ENCODE peak calls at places on chromosomes 7 and 10, in five cellular contexts. One of them, this sample, is unnamed.

GRCh38 chr7:21338728-21339164 is 89.1 kb upstream of the SP4 start:
- DNase-seq in SK-N-SH: no peak
- DNase-seq in colonic mucosa: no peak
- DNase-seq in upper lobe of left lung: no peak
- DNase-seq in ascending aorta: no peak
- DNase-seq in this sample: no peak

GRCh38 chr10:79445217-79445707 is at the start of gene ZCCHC24:
- DNase-seq in ascending aorta: peak; percentile 76
- DNase-seq in upper lobe of left lung: no peak
- DNase-seq in colonic mucosa: peak; percentile 56
- DNase-seq in SK-N-SH: no peak
- DNase-seq in this sample: no peak

GRCh38 chr7:79531905-79532304 is 78.4 kb upstream of the MAGI2 start:
- DNase-seq in upper lobe of left lung: no peak
- DNase-seq in colonic mucosa: no peak
- DNase-seq in ascending aorta: no peak
- DNase-seq in SK-N-SH: no peak
- DNase-seq in this sample: no peak

GRCh38 chr10:88089498-88089897 is 226.1 kb downstream of the PTEN start:
- DNase-seq in colonic mucosa: no peak
- DNase-seq in SK-N-SH: no peak
- DNase-seq in upper lobe of left lung: no peak
- DNase-seq in ascending aorta: no peak
- DNase-seq in this sample: no peak

GRCh38 chr7:5231811-5232484 is 41.9 kb downstream of the WIPI2 start:
- DNase-seq in ascending aorta: no peak
- DNase-seq in SK-N-SH: no peak
- DNase-seq in upper lobe of left lung: peak; percentile 34
- DNase-seq in colonic mucosa: no peak
- DNase-seq in this sample: no peak

GRCh38 chr10:60283397-60283796 is 106.3 kb downstream of the ANK3 start:
- DNase-seq in ascending aorta: no peak
- DNase-seq in upper lobe of left lung: no peak
- DNase-seq in SK-N-SH: no peak
- DNase-seq in colonic mucosa: no peak
- DNase-seq in this sample: no peak

GRCh38 chr10:3192856-3193635 is 20.5 kb upstream of the PITRM1 start:
- DNase-seq in upper lobe of left lung: no peak
- DNase-seq in ascending aorta: peak; percentile 76
- DNase-seq in SK-N-SH: peak; percentile 70
- DNase-seq in colonic mucosa: peak; percentile 74
- DNase-seq in this sample: peak; percentile 73

GRCh38 chr7:39709768-39710291 is 86.5 kb downstream of the RALA start:
- DNase-seq in upper lobe of left lung: no peak
- DNase-seq in colonic mucosa: no peak
- DNase-seq in ascending aorta: no peak
- DNase-seq in SK-N-SH: no peak
- DNase-seq in this sample: peak; percentile 74

GRCh38 chr10:102629661-102630614 is 14.3 kb upstream of the TRIM8 start:
- DNase-seq in SK-N-SH: no peak
- DNase-seq in upper lobe of left lung: peak; percentile 77
- DNase-seq in colonic mucosa: no peak
- DNase-seq in ascending aorta: no peak
- DNase-seq in this sample: peak; percentile 40

GRCh38 chr7:142112086-142112485 is 568 bp downstream of the MGAM2 start:
- DNase-seq in upper lobe of left lung: no peak
- DNase-seq in ascending aorta: no peak
- DNase-seq in SK-N-SH: no peak
- DNase-seq in colonic mucosa: no peak
- DNase-seq in this sample: no peak

GRCh38 chr10:25113231-25114035 is 61.4 kb upstream of the GPR158 start:
- DNase-seq in SK-N-SH: peak; percentile 61
- DNase-seq in upper lobe of left lung: peak; percentile 23
- DNase-seq in colonic mucosa: peak; percentile 86
- DNase-seq in ascending aorta: peak; percentile 67
- DNase-seq in this sample: peak; percentile 92

GRCh38 chr10:45457487-45457886 is 83.5 kb downstream of the ALOX5 start:
- DNase-seq in colonic mucosa: no peak
- DNase-seq in ascending aorta: no peak
- DNase-seq in SK-N-SH: no peak
- DNase-seq in upper lobe of left lung: no peak
- DNase-seq in this sample: no peak

GRCh38 chr7:962401-963081 is 8.1 kb upstream of the ADAP1 start:
- DNase-seq in SK-N-SH: peak; percentile 46
- DNase-seq in upper lobe of left lung: no peak
- DNase-seq in colonic mucosa: no peak
- DNase-seq in ascending aorta: peak; percentile 58
- DNase-seq in this sample: no peak

GRCh38 chr10:75350791-75351190 is 50.8 kb downstream of the ZNF503 start:
- DNase-seq in upper lobe of left lung: no peak
- DNase-seq in ascending aorta: no peak
- DNase-seq in SK-N-SH: no peak
- DNase-seq in colonic mucosa: no peak
- DNase-seq in this sample: no peak

GRCh38 chr10:80442879-80443278 is 11.2 kb upstream of the TSPAN14 start:
- DNase-seq in upper lobe of left lung: no peak
- DNase-seq in SK-N-SH: peak; percentile 50
- DNase-seq in ascending aorta: no peak
- DNase-seq in colonic mucosa: no peak
- DNase-seq in this sample: no peak

GRCh38 chr7:128937647-128938523 is at the start of gene IRF5:
- DNase-seq in SK-N-SH: peak; percentile 85
- DNase-seq in ascending aorta: peak; percentile 75
- DNase-seq in upper lobe of left lung: peak; percentile 93
- DNase-seq in colonic mucosa: peak; percentile 74
- DNase-seq in this sample: peak; percentile 60

GRCh38 chr10:76119515-76119914 is 688.1 kb downstream of the LRMDA start:
- DNase-seq in upper lobe of left lung: no peak
- DNase-seq in colonic mucosa: no peak
- DNase-seq in SK-N-SH: no peak
- DNase-seq in ascending aorta: no peak
- DNase-seq in this sample: no peak

GRCh38 chr7:155886391-155887173 is 74.3 kb upstream of the SHH start:
- DNase-seq in upper lobe of left lung: no peak
- DNase-seq in colonic mucosa: no peak
- DNase-seq in ascending aorta: no peak
- DNase-seq in SK-N-SH: no peak
- DNase-seq in this sample: no peak

GRCh38 chr10:13224210-13224995 is 9.8 kb downstream of the UCMA start:
- DNase-seq in colonic mucosa: no peak
- DNase-seq in SK-N-SH: no peak
- DNase-seq in upper lobe of left lung: no peak
- DNase-seq in ascending aorta: peak; percentile 39
- DNase-seq in this sample: no peak

GRCh38 chr10:76255241-76255640 is 823.8 kb downstream of the LRMDA start:
- DNase-seq in SK-N-SH: no peak
- DNase-seq in upper lobe of left lung: no peak
- DNase-seq in colonic mucosa: no peak
- DNase-seq in ascending aorta: no peak
- DNase-seq in this sample: no peak

GRCh38 chr10:11874568-11875182 is 51.5 kb downstream of the PROSER2 start:
- DNase-seq in colonic mucosa: peak; percentile 45
- DNase-seq in upper lobe of left lung: no peak
- DNase-seq in SK-N-SH: peak; percentile 77
- DNase-seq in ascending aorta: no peak
- DNase-seq in this sample: peak; percentile 88

GRCh38 chr7:92987095-92987494 is 130.7 kb downstream of the SAMD9 start:
- DNase-seq in colonic mucosa: no peak
- DNase-seq in upper lobe of left lung: no peak
- DNase-seq in SK-N-SH: no peak
- DNase-seq in ascending aorta: no peak
- DNase-seq in this sample: no peak

GRCh38 chr7:128794020-128794419 is 2.3 kb downstream of the CCDC136 start:
- DNase-seq in ascending aorta: no peak
- DNase-seq in colonic mucosa: no peak
- DNase-seq in upper lobe of left lung: no peak
- DNase-seq in SK-N-SH: no peak
- DNase-seq in this sample: no peak

GRCh38 chr10:60521974-60522405 is 132.3 kb upstream of the ANK3 start:
- DNase-seq in upper lobe of left lung: no peak
- DNase-seq in ascending aorta: no peak
- DNase-seq in colonic mucosa: no peak
- DNase-seq in SK-N-SH: peak; percentile 40
- DNase-seq in this sample: peak; percentile 10

GRCh38 chr10:132132391-132132841 is 54.3 kb upstream of the DPYSL4 start:
- DNase-seq in ascending aorta: no peak
- DNase-seq in colonic mucosa: no peak
- DNase-seq in SK-N-SH: peak; percentile 54
- DNase-seq in upper lobe of left lung: no peak
- DNase-seq in this sample: no peak

GRCh38 chr10:74058658-74059057 is 60.7 kb downstream of the VCL start:
- DNase-seq in colonic mucosa: no peak
- DNase-seq in ascending aorta: no peak
- DNase-seq in SK-N-SH: no peak
- DNase-seq in upper lobe of left lung: no peak
- DNase-seq in this sample: peak; percentile 59

GRCh38 chr7:85343484-85343883 is 156.6 kb upstream of the SEMA3D start:
- DNase-seq in colonic mucosa: no peak
- DNase-seq in ascending aorta: no peak
- DNase-seq in SK-N-SH: no peak
- DNase-seq in upper lobe of left lung: no peak
- DNase-seq in this sample: no peak

GRCh38 chr10:27692663-27693062 is 53.0 kb downstream of the MKX start:
- DNase-seq in ascending aorta: no peak
- DNase-seq in colonic mucosa: no peak
- DNase-seq in SK-N-SH: no peak
- DNase-seq in upper lobe of left lung: no peak
- DNase-seq in this sample: no peak

GRCh38 chr10:124997246-124997790 is 55.4 kb downstream of the ZRANB1 start:
- DNase-seq in SK-N-SH: no peak
- DNase-seq in upper lobe of left lung: no peak
- DNase-seq in colonic mucosa: no peak
- DNase-seq in ascending aorta: peak; percentile 62
- DNase-seq in this sample: no peak

DNA sequence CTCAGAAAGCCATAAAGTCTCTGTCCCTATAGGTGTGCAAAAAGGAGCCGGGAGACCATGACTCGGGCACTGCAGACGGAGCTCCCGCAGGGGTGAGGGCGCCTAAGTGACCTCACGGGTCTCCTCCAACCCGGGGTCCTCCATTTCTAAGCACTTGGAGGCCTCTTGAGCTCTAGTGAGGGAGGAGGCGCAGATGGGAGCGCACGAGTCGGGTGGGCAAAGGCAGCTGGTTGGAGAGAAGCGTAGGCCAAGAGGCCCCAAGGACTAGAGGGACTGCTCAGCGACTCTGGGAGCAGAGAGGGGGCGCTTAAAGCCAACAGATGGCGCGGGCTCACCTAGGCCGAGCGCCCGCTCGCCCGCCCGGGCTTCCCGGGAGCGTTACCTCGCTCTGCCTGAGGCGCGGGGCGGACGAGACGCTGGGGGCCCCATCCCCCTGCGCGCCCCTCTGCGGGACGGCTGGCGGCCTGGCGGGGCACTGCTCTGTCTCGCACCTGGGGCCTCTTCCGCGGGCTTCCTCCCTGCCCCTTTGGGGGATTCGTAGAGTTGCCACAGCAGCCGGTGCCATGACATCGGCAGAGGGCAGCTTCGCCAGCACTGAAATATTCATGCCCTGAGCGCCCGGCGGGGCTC is 521 bp upstream of the CDH23 start:
- DNase-seq in colonic mucosa: no peak
- DNase-seq in SK-N-SH: peak; percentile 90
- DNase-seq in upper lobe of left lung: peak; percentile 88
- DNase-seq in ascending aorta: no peak
- DNase-seq in this sample: peak; percentile 82
- TF ChIP-seq CTCF in colonic mucosa: no peak
- TF ChIP-seq CTCF in SK-N-SH: no peak
- TF ChIP-seq CTCF in upper lobe of left lung: peak; percentile 54
- TF ChIP-seq CTCF in ascending aorta: peak; percentile 46
- TF ChIP-seq CTCF in this sample: peak; percentile 64

DNA sequence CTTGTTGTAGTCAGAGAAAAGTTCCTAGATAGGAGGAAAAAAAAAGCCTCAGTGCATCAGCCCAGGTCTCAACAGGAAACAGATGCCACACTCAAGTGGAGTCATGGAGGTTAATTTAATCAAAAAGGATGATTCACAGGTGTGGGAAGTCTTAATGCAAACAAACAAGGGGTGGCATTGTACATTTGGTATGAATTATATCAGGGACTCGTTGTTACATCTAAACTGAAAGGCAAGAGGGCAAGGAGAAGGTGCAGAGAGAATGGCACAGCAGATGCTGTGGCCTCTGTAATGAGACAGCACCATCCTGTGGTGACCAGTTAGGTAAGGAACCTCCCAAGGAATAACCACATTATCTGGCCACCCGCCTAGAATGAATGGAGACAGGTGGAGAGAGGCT is 133.7 kb downstream of the PTPRZ1 start:
- DNase-seq in ascending aorta: no peak
- DNase-seq in upper lobe of left lung: no peak
- DNase-seq in colonic mucosa: no peak
- DNase-seq in SK-N-SH: no peak
- DNase-seq in this sample: no peak
- TF ChIP-seq CTCF in ascending aorta: no peak
- TF ChIP-seq CTCF in upper lobe of left lung: no peak
- TF ChIP-seq CTCF in colonic mucosa: no peak
- TF ChIP-seq CTCF in SK-N-SH: no peak
- TF ChIP-seq CTCF in this sample: no peak

DNA sequence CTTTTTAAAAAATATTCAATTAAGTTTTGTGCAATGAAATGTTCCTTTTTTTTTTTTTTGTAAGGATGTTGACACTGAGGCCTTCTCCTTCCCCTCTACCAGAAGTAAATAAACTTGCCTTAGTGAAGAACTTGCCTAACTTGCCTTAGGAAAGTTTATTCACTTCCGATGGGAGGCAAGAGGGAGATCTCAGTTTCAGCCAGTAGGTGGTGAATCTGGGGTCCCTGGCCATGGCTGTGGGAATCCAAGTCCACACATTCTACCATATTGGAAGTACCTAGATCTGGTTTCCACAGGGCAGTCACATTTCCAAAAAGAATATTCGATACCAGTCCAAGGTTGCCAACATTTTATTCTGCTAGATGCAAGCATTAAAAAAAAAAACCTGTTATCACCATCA is 270.9 kb downstream of the CCSER2 start:
- DNase-seq in upper lobe of left lung: no peak
- DNase-seq in SK-N-SH: no peak
- DNase-seq in ascending aorta: no peak
- DNase-seq in colonic mucosa: no peak
- DNase-seq in this sample: no peak
- TF ChIP-seq CTCF in upper lobe of left lung: no peak
- TF ChIP-seq CTCF in SK-N-SH: no peak
- TF ChIP-seq CTCF in ascending aorta: no peak
- TF ChIP-seq CTCF in colonic mucosa: no peak
- TF ChIP-seq CTCF in this sample: no peak

GRCh38 chr7:139614886-139615285 is 91.4 kb downstream of the CLEC2L start:
- DNase-seq in ascending aorta: no peak
- DNase-seq in upper lobe of left lung: no peak
- DNase-seq in SK-N-SH: no peak
- DNase-seq in colonic mucosa: no peak
- DNase-seq in this sample: no peak

GRCh38 chr7:139617074-139617473 is 93.6 kb downstream of the CLEC2L start:
- DNase-seq in SK-N-SH: no peak
- DNase-seq in ascending aorta: no peak
- DNase-seq in colonic mucosa: no peak
- DNase-seq in upper lobe of left lung: no peak
- DNase-seq in this sample: no peak

GRCh38 chr7:139619367-139619657 is 95.8 kb downstream of the CLEC2L start:
- DNase-seq in SK-N-SH: no peak
- DNase-seq in colonic mucosa: no peak
- DNase-seq in ascending aorta: no peak
- DNase-seq in upper lobe of left lung: no peak
- DNase-seq in this sample: no peak

GRCh38 chr7:139620676-139621344 is 97.3 kb downstream of the CLEC2L start:
- DNase-seq in colonic mucosa: peak; percentile 68
- DNase-seq in SK-N-SH: peak; percentile 67
- DNase-seq in upper lobe of left lung: no peak
- DNase-seq in ascending aorta: no peak
- DNase-seq in this sample: peak; percentile 56

GRCh38 chr7:139618482-139619366 is 95.2 kb downstream of the CLEC2L start:
- DNase-seq in ascending aorta: no peak
- DNase-seq in upper lobe of left lung: peak; percentile 34
- DNase-seq in colonic mucosa: peak; percentile 35
- DNase-seq in SK-N-SH: peak; percentile 48
- DNase-seq in this sample: peak; percentile 24
- TF ChIP-seq CTCF in ascending aorta: peak; percentile 50
- TF ChIP-seq CTCF in upper lobe of left lung: peak; percentile 20
- TF ChIP-seq CTCF in colonic mucosa: peak; percentile 19
- TF ChIP-seq CTCF in SK-N-SH: peak; percentile 71
- TF ChIP-seq CTCF in this sample: peak; percentile 45